ENCODE peak calls at places on chromosomes 6 and 20, in eight cellular contexts. A is stimulated activated CD4-positive, alpha-beta T cell treated with anti-CD3 and anti-CD28 coated beads, TNF-alpha, amount 100 ng/mL, for 1 hour; D is CD8-positive, alpha-beta memory T cell; E is NCI-H345; H is HEK293T; S is lung; O is immature natural killer cell; N is Calu3. Z is an unnamed sample.

GRCh38 chr20:3250091-3250504 is 11.1 kb upstream of the SLC4A11 start:
- DNase-seq in A (no peak), S (no peak), N (peak), H (peak), E (no peak), D (no peak), O (no peak), Z (no peak)

GRCh38 chr6:113774122-113774835 is 82.9 kb upstream of the MARCKS start:
- DNase-seq in N (no peak), D (no peak), H (no peak), E (no peak), O (no peak), A (no peak), S (no peak), Z (no peak)

GRCh38 chr6:170067257-170067656 is 223.6 kb downstream of the DLL1 start:
- DNase-seq in E (no peak), H (no peak), N (no peak), S (no peak), O (no peak), A (no peak), D (no peak), Z (no peak)

GRCh38 chr20:37797669-37798175 is 103.9 kb downstream of the CTNNBL1 start:
- DNase-seq in S (no peak), N (no peak), A (no peak), E (no peak), H (no peak), D (no peak), O (no peak), Z (no peak)

GRCh38 chr6:93786474-93787330 is 367.3 kb upstream of the EPHA7 start:
- DNase-seq in H (no peak), S (no peak), N (no peak), A (no peak), E (peak), O (no peak), D (no peak), Z (no peak)

GRCh38 chr20:41654292-41654691 is 36.1 kb upstream of the CHD6 start:
- DNase-seq in N (no peak), E (peak), A (no peak), D (no peak), O (no peak), H (no peak), S (no peak), Z (peak)

GRCh38 chr20:46221271-46221670 is 87.0 kb downstream of the CDH22 start:
- DNase-seq in O (no peak), H (no peak), S (no peak), D (no peak), N (no peak), E (peak), A (no peak), Z (no peak)

GRCh38 chr6:37056112-37056403 is 50.6 kb downstream of the FGD2 start:
- DNase-seq in A (no peak), H (no peak), O (no peak), E (no peak), S (no peak), N (no peak), D (no peak), Z (no peak)

GRCh38 chr6:26336355-26337198 is 28.4 kb upstream of the BTN3A2 start:
- DNase-seq in H (no peak), E (no peak), D (no peak), S (no peak), N (peak), A (no peak), O (no peak), Z (no peak)

GRCh38 chr6:40166963-40167362 is 232.7 kb upstream of the MOCS1 start:
- DNase-seq in S (no peak), D (no peak), N (no peak), E (no peak), A (no peak), O (no peak), H (no peak), Z (no peak)

GRCh38 chr20:46900826-46901225 is 6.2 kb downstream of the EYA2 start:
- DNase-seq in S (no peak), A (no peak), N (no peak), H (no peak), D (no peak), E (no peak), O (no peak), Z (no peak)

GRCh38 chr20:63145156-63145555 is 70.8 kb downstream of the YTHDF1 start:
- DNase-seq in N (no peak), H (no peak), S (no peak), D (no peak), E (no peak), A (no peak), O (no peak), Z (no peak)

GRCh38 chr20:59808729-59809381 is 124.6 kb downstream of the SYCP2 start:
- DNase-seq in A (no peak), N (no peak), H (no peak), E (no peak), S (peak), O (no peak), D (no peak), Z (no peak)

GRCh38 chr6:30500421-30501069 is 11.2 kb downstream of the HLA-E start:
- DNase-seq in A (no peak), E (no peak), D (no peak), O (no peak), S (no peak), N (no peak), H (no peak), Z (no peak)

GRCh38 chr20:36235892-36236785 is at the start of gene AAR2:
- DNase-seq in D (peak), S (peak), H (peak), O (peak), E (peak), A (peak), N (peak), Z (peak)

GRCh38 chr6:155325700-155326516 is 11.6 kb upstream of the TFB1M start:
- DNase-seq in H (no peak), D (no peak), O (no peak), A (no peak), S (no peak), N (no peak), E (peak), Z (no peak)

GRCh38 chr20:64121586-64121985 is 14.2 kb upstream of the NPBWR2 start:
- DNase-seq in N (no peak), S (no peak), E (no peak), O (no peak), A (no peak), D (no peak), H (no peak), Z (no peak)

GRCh38 chr6:69953491-69953890 is 87.1 kb downstream of the COL19A1 start:
- DNase-seq in A (no peak), N (no peak), S (no peak), E (peak), O (no peak), D (no peak), H (no peak), Z (peak)

GRCh38 chr20:33169176-33169794 is 1.3 kb downstream of the BPIFA2 start:
- DNase-seq in O (no peak), A (no peak), S (no peak), D (no peak), E (no peak), H (no peak), N (peak), Z (no peak)

GRCh38 chr6:125947581-125947980 is 9.0 kb upstream of the HINT3 start:
- DNase-seq in H (no peak), N (no peak), O (no peak), A (no peak), E (no peak), S (peak), D (no peak), Z (no peak)

GRCh38 chr6:30555428-30556005 is 772 bp downstream of the GNL1 start:
- DNase-seq in H (peak), D (no peak), O (no peak), A (no peak), N (peak), E (peak), S (peak), Z (no peak)

GRCh38 chr20:40416274-40416673 is 272.8 kb downstream of the MAFB start:
- DNase-seq in A (no peak), E (no peak), S (no peak), O (no peak), H (no peak), D (no peak), N (no peak), Z (no peak)

GRCh38 chr6:165662671-165663282 is at the start of gene PDE10A:
- DNase-seq in H (peak), E (no peak), N (peak), O (no peak), S (no peak), D (no peak), A (no peak), Z (peak)

GRCh38 chr6:84220809-84221409 is 6.5 kb downstream of the CEP162 start:
- DNase-seq in H (no peak), D (no peak), N (no peak), E (peak), A (no peak), S (no peak), O (no peak), Z (no peak)

GRCh38 chr6:2165216-2165725 is 80.1 kb downstream of the GMDS start:
- DNase-seq in A (no peak), N (no peak), D (no peak), E (no peak), O (no peak), S (no peak), H (no peak), Z (no peak)

GRCh38 chr6:4059115-4059777 is 19.7 kb downstream of the FAM217A start:
- DNase-seq in O (peak), H (no peak), S (no peak), A (peak), N (peak), E (no peak), D (no peak), Z (no peak)

GRCh38 chr20:58697201-58697866 is 4.7 kb downstream of the NPEPL1 start:
- DNase-seq in A (no peak), S (no peak), D (no peak), H (no peak), O (no peak), E (no peak), N (no peak), Z (no peak)

GRCh38 chr6:110456694-110457093 is 19.7 kb downstream of the SLC22A16 start:
- DNase-seq in S (no peak), E (no peak), D (no peak), H (no peak), N (no peak), A (no peak), O (no peak), Z (no peak)

GRCh38 chr6:94099072-94099471 is 679.7 kb upstream of the EPHA7 start:
- DNase-seq in H (no peak), N (no peak), E (no peak), D (no peak), S (no peak), O (no peak), A (no peak), Z (no peak)

GRCh38 chr6:124223596-124223995 is 419.9 kb downstream of the NKAIN2 start:
- DNase-seq in A (no peak), N (no peak), O (no peak), E (no peak), H (no peak), S (no peak), D (no peak), Z (no peak)

GRCh38 chr6:168890306-168890995 is 363.2 kb downstream of the THBS2 start:
- DNase-seq in A (no peak), H (no peak), S (no peak), O (no peak), E (no peak), N (no peak), D (no peak), Z (no peak)

GRCh38 chr6:37514377-37514776 is 14.7 kb upstream of the CCDC167 start:
- DNase-seq in E (peak), O (no peak), D (no peak), H (no peak), A (no peak), S (no peak), N (no peak), Z (no peak)

GRCh38 chr20:4161447-4162251 is 146.3 kb upstream of the RNF24 start:
- DNase-seq in S (no peak), O (peak), N (peak), A (no peak), E (peak), D (no peak), H (no peak), Z (peak)

GRCh38 chr6:129844118-129844891 is 16.8 kb downstream of the TMEM244 start:
- DNase-seq in S (no peak), N (no peak), O (no peak), A (no peak), D (no peak), H (peak), E (no peak), Z (no peak)

GRCh38 chr6:125273965-125274364 is 27.8 kb downstream of the HDDC2 start:
- DNase-seq in S (no peak), O (no peak), H (no peak), E (peak), A (no peak), D (no peak), N (peak), Z (no peak)

GRCh38 chr6:19472168-19472567 is 365.0 kb upstream of the ID4 start:
- DNase-seq in E (no peak), N (peak), A (no peak), D (no peak), S (no peak), O (no peak), H (no peak), Z (no peak)

GRCh38 chr20:32343438-32343837 is 14.7 kb upstream of the ASXL1 start:
- DNase-seq in D (no peak), S (no peak), H (no peak), A (no peak), E (no peak), O (no peak), N (no peak), Z (no peak)

Z was measured in NCI-H1105.